ENCODE peak calls at places on chromosomes 16 and 17, in seven cellular contexts. One of them, this sample, is unnamed.

GRCh38 chr16:77816293-77816692 is 27.9 kb downstream of the VAT1L start:
- DNase-seq in AG09309: no peak
- DNase-seq in kidney epithelial cell: no peak
- DNase-seq in GM23248: peak; percentile 10
- DNase-seq in hepatocyte: no peak
- DNase-seq in fibroblast of villous mesenchyme: peak; percentile 79
- DNase-seq in stomach: no peak
- DNase-seq in this sample: peak; percentile 27

GRCh38 chr17:6098050-6098449 is 27.9 kb downstream of the WSCD1 start:
- DNase-seq in AG09309: no peak
- DNase-seq in kidney epithelial cell: no peak
- DNase-seq in GM23248: no peak
- DNase-seq in hepatocyte: no peak
- DNase-seq in fibroblast of villous mesenchyme: no peak
- DNase-seq in stomach: no peak
- DNase-seq in this sample: no peak

GRCh38 chr16:11374255-11374654 is 29.0 kb downstream of the RMI2 start:
- DNase-seq in AG09309: no peak
- DNase-seq in kidney epithelial cell: no peak
- DNase-seq in GM23248: no peak
- DNase-seq in hepatocyte: peak; percentile 6
- DNase-seq in fibroblast of villous mesenchyme: no peak
- DNase-seq in stomach: no peak
- DNase-seq in this sample: no peak

GRCh38 chr16:8882041-8882617 is at the start of gene LITAFD:
- DNase-seq in AG09309: no peak
- DNase-seq in kidney epithelial cell: no peak
- DNase-seq in GM23248: no peak
- DNase-seq in hepatocyte: no peak
- DNase-seq in fibroblast of villous mesenchyme: no peak
- DNase-seq in stomach: no peak
- DNase-seq in this sample: no peak

GRCh38 chr17:82212331-82213250 is at the start of gene CCDC57:
- DNase-seq in AG09309: no peak
- DNase-seq in kidney epithelial cell: no peak
- DNase-seq in GM23248: peak; percentile 92
- DNase-seq in hepatocyte: peak; percentile 92
- DNase-seq in fibroblast of villous mesenchyme: peak; percentile 78
- DNase-seq in stomach: peak; percentile 87
- DNase-seq in this sample: peak; percentile 77

GRCh38 chr17:58516644-58517377 is 2.4 kb upstream of the MTMR4 start:
- DNase-seq in AG09309: no peak
- DNase-seq in kidney epithelial cell: no peak
- DNase-seq in GM23248: no peak
- DNase-seq in hepatocyte: peak; percentile 67
- DNase-seq in fibroblast of villous mesenchyme: no peak
- DNase-seq in stomach: no peak
- DNase-seq in this sample: no peak

GRCh38 chr16:86784267-86784626 is 205.9 kb downstream of the FOXL1 start:
- DNase-seq in AG09309: no peak
- DNase-seq in kidney epithelial cell: no peak
- DNase-seq in GM23248: peak; percentile 61
- DNase-seq in hepatocyte: no peak
- DNase-seq in fibroblast of villous mesenchyme: no peak
- DNase-seq in stomach: peak; percentile 7
- DNase-seq in this sample: peak; percentile 8

GRCh38 chr16:77540656-77541055 is 105.8 kb upstream of the ADAMTS18 start:
- DNase-seq in AG09309: no peak
- DNase-seq in kidney epithelial cell: peak; percentile 51
- DNase-seq in GM23248: peak; percentile 19
- DNase-seq in hepatocyte: no peak
- DNase-seq in fibroblast of villous mesenchyme: peak; percentile 58
- DNase-seq in stomach: no peak
- DNase-seq in this sample: peak; percentile 91

GRCh38 chr16:87060026-87060986 is 256.9 kb downstream of the C16orf95 start:
- DNase-seq in AG09309: no peak
- DNase-seq in kidney epithelial cell: no peak
- DNase-seq in GM23248: peak; percentile 16
- DNase-seq in hepatocyte: no peak
- DNase-seq in fibroblast of villous mesenchyme: peak; percentile 57
- DNase-seq in stomach: no peak
- DNase-seq in this sample: peak; percentile 50

GRCh38 chr16:28880955-28881354 is 2.7 kb downstream of the ATP2A1 start:
- DNase-seq in AG09309: no peak
- DNase-seq in kidney epithelial cell: no peak
- DNase-seq in GM23248: no peak
- DNase-seq in hepatocyte: no peak
- DNase-seq in fibroblast of villous mesenchyme: no peak
- DNase-seq in stomach: no peak
- DNase-seq in this sample: no peak

GRCh38 chr16:67606632-67607031 is 38.3 kb upstream of the CARMIL2 start:
- DNase-seq in AG09309: no peak
- DNase-seq in kidney epithelial cell: no peak
- DNase-seq in GM23248: no peak
- DNase-seq in hepatocyte: no peak
- DNase-seq in fibroblast of villous mesenchyme: no peak
- DNase-seq in stomach: no peak
- DNase-seq in this sample: no peak

GRCh38 chr17:784143-784542 is 2.0 kb downstream of the MRM3 start:
- DNase-seq in AG09309: no peak
- DNase-seq in kidney epithelial cell: no peak
- DNase-seq in GM23248: peak; percentile 49
- DNase-seq in hepatocyte: no peak
- DNase-seq in fibroblast of villous mesenchyme: no peak
- DNase-seq in stomach: no peak
- DNase-seq in this sample: no peak

GRCh38 chr17:45785373-45786193 is 1.5 kb downstream of the CRHR1 start:
- DNase-seq in AG09309: no peak
- DNase-seq in kidney epithelial cell: no peak
- DNase-seq in GM23248: no peak
- DNase-seq in hepatocyte: no peak
- DNase-seq in fibroblast of villous mesenchyme: no peak
- DNase-seq in stomach: no peak
- DNase-seq in this sample: no peak

GRCh38 chr16:49281843-49282642 is 405 bp upstream of the CBLN1 start:
- DNase-seq in AG09309: no peak
- DNase-seq in kidney epithelial cell: no peak
- DNase-seq in GM23248: peak; percentile 86
- DNase-seq in hepatocyte: peak; percentile 95
- DNase-seq in fibroblast of villous mesenchyme: peak; percentile 11
- DNase-seq in stomach: peak; percentile 77
- DNase-seq in this sample: peak; percentile 44

GRCh38 chr17:78806451-78806850 is 24.4 kb upstream of the CYTH1 start:
- DNase-seq in AG09309: no peak
- DNase-seq in kidney epithelial cell: no peak
- DNase-seq in GM23248: no peak
- DNase-seq in hepatocyte: no peak
- DNase-seq in fibroblast of villous mesenchyme: no peak
- DNase-seq in stomach: no peak
- DNase-seq in this sample: no peak

GRCh38 chr17:879546-879945 is 97.4 kb downstream of the MRM3 start:
- DNase-seq in AG09309: no peak
- DNase-seq in kidney epithelial cell: peak; percentile 70
- DNase-seq in GM23248: peak; percentile 55
- DNase-seq in hepatocyte: peak; percentile 86
- DNase-seq in fibroblast of villous mesenchyme: peak; percentile 84
- DNase-seq in stomach: peak; percentile 92
- DNase-seq in this sample: peak; percentile 61

GRCh38 chr16:15772579-15773293 is 84.1 kb downstream of the MYH11 start:
- DNase-seq in AG09309: no peak
- DNase-seq in kidney epithelial cell: no peak
- DNase-seq in GM23248: no peak
- DNase-seq in hepatocyte: no peak
- DNase-seq in fibroblast of villous mesenchyme: no peak
- DNase-seq in stomach: no peak
- DNase-seq in this sample: no peak

GRCh38 chr17:81374890-81375289 is 20.4 kb upstream of the BAHCC1 start:
- DNase-seq in AG09309: no peak
- DNase-seq in kidney epithelial cell: no peak
- DNase-seq in GM23248: no peak
- DNase-seq in hepatocyte: no peak
- DNase-seq in fibroblast of villous mesenchyme: no peak
- DNase-seq in stomach: no peak
- DNase-seq in this sample: no peak

GRCh38 chr16:6695666-6696065 is 637.0 kb upstream of the RBFOX1 start:
- DNase-seq in AG09309: no peak
- DNase-seq in kidney epithelial cell: no peak
- DNase-seq in GM23248: no peak
- DNase-seq in hepatocyte: no peak
- DNase-seq in fibroblast of villous mesenchyme: no peak
- DNase-seq in stomach: no peak
- DNase-seq in this sample: no peak

GRCh38 chr17:8188408-8188839 is 1.6 kb downstream of the BORCS6 start:
- DNase-seq in AG09309: no peak
- DNase-seq in kidney epithelial cell: no peak
- DNase-seq in GM23248: no peak
- DNase-seq in hepatocyte: no peak
- DNase-seq in fibroblast of villous mesenchyme: no peak
- DNase-seq in stomach: no peak
- DNase-seq in this sample: no peak

GRCh38 chr16:86925067-86925791 is 346.9 kb downstream of the FOXL1 start:
- DNase-seq in AG09309: no peak
- DNase-seq in kidney epithelial cell: peak; percentile 56
- DNase-seq in GM23248: peak; percentile 76
- DNase-seq in hepatocyte: peak; percentile 27
- DNase-seq in fibroblast of villous mesenchyme: peak; percentile 95
- DNase-seq in stomach: no peak
- DNase-seq in this sample: peak; percentile 74

GRCh38 chr17:76688165-76688622 is 22.6 kb downstream of the MXRA7 start:
- DNase-seq in AG09309: no peak
- DNase-seq in kidney epithelial cell: no peak
- DNase-seq in GM23248: peak; percentile 76
- DNase-seq in hepatocyte: no peak
- DNase-seq in fibroblast of villous mesenchyme: no peak
- DNase-seq in stomach: no peak
- DNase-seq in this sample: no peak

GRCh38 chr17:31535581-31535981 is 144.1 kb downstream of the RAB11FIP4 start:
- DNase-seq in AG09309: no peak
- DNase-seq in kidney epithelial cell: no peak
- DNase-seq in GM23248: no peak
- DNase-seq in hepatocyte: no peak
- DNase-seq in fibroblast of villous mesenchyme: no peak
- DNase-seq in stomach: no peak
- DNase-seq in this sample: no peak

GRCh38 chr17:42681976-42682375 is 333 bp upstream of the CCR10 start:
- DNase-seq in AG09309: no peak
- DNase-seq in kidney epithelial cell: no peak
- DNase-seq in GM23248: no peak
- DNase-seq in hepatocyte: no peak
- DNase-seq in fibroblast of villous mesenchyme: no peak
- DNase-seq in stomach: no peak
- DNase-seq in this sample: no peak

GRCh38 chr16:6852643-6853042 is 480.0 kb upstream of the RBFOX1 start:
- DNase-seq in AG09309: no peak
- DNase-seq in kidney epithelial cell: no peak
- DNase-seq in GM23248: no peak
- DNase-seq in hepatocyte: no peak
- DNase-seq in fibroblast of villous mesenchyme: no peak
- DNase-seq in stomach: no peak
- DNase-seq in this sample: no peak

GRCh38 chr16:79595261-79595660 is 5.3 kb downstream of the MAF start:
- DNase-seq in AG09309: no peak
- DNase-seq in kidney epithelial cell: no peak
- DNase-seq in GM23248: no peak
- DNase-seq in hepatocyte: no peak
- DNase-seq in fibroblast of villous mesenchyme: peak; percentile 18
- DNase-seq in stomach: no peak
- DNase-seq in this sample: peak; percentile 8

GRCh38 chr16:79593754-79594153 is 6.8 kb downstream of the MAF start:
- DNase-seq in AG09309: no peak
- DNase-seq in kidney epithelial cell: no peak
- DNase-seq in GM23248: no peak
- DNase-seq in hepatocyte: no peak
- DNase-seq in fibroblast of villous mesenchyme: no peak
- DNase-seq in stomach: no peak
- DNase-seq in this sample: no peak

GRCh38 chr16:79597277-79597676 is 3.3 kb downstream of the MAF start:
- DNase-seq in AG09309: no peak
- DNase-seq in kidney epithelial cell: no peak
- DNase-seq in GM23248: no peak
- DNase-seq in hepatocyte: no peak
- DNase-seq in fibroblast of villous mesenchyme: no peak
- DNase-seq in stomach: no peak
- DNase-seq in this sample: no peak

GRCh38 chr16:79597775-79598174 is 2.8 kb downstream of the MAF start:
- DNase-seq in AG09309: no peak
- DNase-seq in kidney epithelial cell: no peak
- DNase-seq in GM23248: no peak
- DNase-seq in hepatocyte: no peak
- DNase-seq in fibroblast of villous mesenchyme: no peak
- DNase-seq in stomach: no peak
- DNase-seq in this sample: no peak

GRCh38 chr16:79595916-79596450 is 4.6 kb downstream of the MAF start:
- DNase-seq in AG09309: no peak
- DNase-seq in kidney epithelial cell: no peak
- DNase-seq in GM23248: no peak
- DNase-seq in hepatocyte: no peak
- DNase-seq in fibroblast of villous mesenchyme: no peak
- DNase-seq in stomach: no peak
- DNase-seq in this sample: no peak
- H3K4me3 ChIP-seq in AG09309: no peak overlapping the region
- H3K4me3 ChIP-seq in kidney epithelial cell: peak overlapping the region; percentile 80
- H3K4me3 ChIP-seq in GM23248: no peak overlapping the region
- H3K4me3 ChIP-seq in hepatocyte: peak overlapping the region; percentile 69
- H3K4me3 ChIP-seq in fibroblast of villous mesenchyme: peak overlapping the region; percentile 79
- H3K4me3 ChIP-seq in stomach: peak overlapping the region; percentile 89
- H3K4me3 ChIP-seq in this sample: peak overlapping the region; percentile 26

GRCh38 chr17:80252871-80253270 is 7.8 kb upstream of the RNF213 start:
- DNase-seq in AG09309: no peak
- DNase-seq in kidney epithelial cell: no peak
- DNase-seq in GM23248: peak; percentile 19
- DNase-seq in hepatocyte: no peak
- DNase-seq in fibroblast of villous mesenchyme: no peak
- DNase-seq in stomach: peak; percentile 83
- DNase-seq in this sample: no peak
- H3K4me3 ChIP-seq in AG09309: no peak overlapping the region
- H3K4me3 ChIP-seq in kidney epithelial cell: no peak overlapping the region
- H3K4me3 ChIP-seq in GM23248: no peak overlapping the region
- H3K4me3 ChIP-seq in hepatocyte: no peak overlapping the region
- H3K4me3 ChIP-seq in fibroblast of villous mesenchyme: no peak overlapping the region
- H3K4me3 ChIP-seq in stomach: no peak overlapping the region
- H3K4me3 ChIP-seq in this sample: no peak overlapping the region

GRCh38 chr17:34254651-34255380 is at the start of gene CCL2:
- DNase-seq in AG09309: no peak
- DNase-seq in kidney epithelial cell: no peak
- DNase-seq in GM23248: peak; percentile 78
- DNase-seq in hepatocyte: peak; percentile 84
- DNase-seq in fibroblast of villous mesenchyme: peak; percentile 53
- DNase-seq in stomach: peak; percentile 33
- DNase-seq in this sample: peak; percentile 73
- H3K4me3 ChIP-seq in AG09309: peak within 1 kb of the TSS; percentile 56
- H3K4me3 ChIP-seq in kidney epithelial cell: peak within 1 kb of the TSS; percentile 22
- H3K4me3 ChIP-seq in GM23248: peak within 1 kb of the TSS; percentile 78
- H3K4me3 ChIP-seq in hepatocyte: peak within 1 kb of the TSS; percentile 28
- H3K4me3 ChIP-seq in fibroblast of villous mesenchyme: peak within 1 kb of the TSS; percentile 48
- H3K4me3 ChIP-seq in stomach: peak within 1 kb of the TSS; percentile 39
- H3K4me3 ChIP-seq in this sample: peak within 1 kb of the TSS; percentile 68

DNA sequence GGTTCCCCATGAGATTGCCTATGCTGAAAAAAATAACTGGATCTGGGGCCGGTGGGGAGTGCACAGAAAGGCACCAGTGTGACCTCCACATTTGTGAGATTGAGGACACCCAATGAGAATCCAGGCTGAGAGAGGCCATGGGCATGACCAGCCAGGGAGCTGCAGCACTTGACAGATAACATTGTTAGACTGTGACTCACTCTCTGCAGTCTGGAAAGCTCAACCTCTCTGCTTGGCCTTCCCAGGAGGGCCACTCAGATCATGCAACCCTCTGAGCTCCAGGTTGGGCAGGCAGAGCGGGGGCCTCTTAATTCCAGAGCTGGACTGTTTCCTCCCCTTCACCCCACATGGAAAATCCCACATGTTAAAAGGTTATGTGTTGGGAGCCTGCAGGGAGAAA is 30.1 kb downstream of the FZD2 start:
- DNase-seq in AG09309: peak; percentile 75
- DNase-seq in kidney epithelial cell: peak; percentile 95
- DNase-seq in GM23248: peak; percentile 94
- DNase-seq in hepatocyte: peak; percentile 87
- DNase-seq in fibroblast of villous mesenchyme: peak; percentile 97
- DNase-seq in stomach: peak; percentile 51
- DNase-seq in this sample: peak; percentile 94
- H3K4me3 ChIP-seq in AG09309: no peak overlapping the region
- H3K4me3 ChIP-seq in kidney epithelial cell: no peak overlapping the region
- H3K4me3 ChIP-seq in GM23248: no peak overlapping the region
- H3K4me3 ChIP-seq in hepatocyte: no peak overlapping the region
- H3K4me3 ChIP-seq in fibroblast of villous mesenchyme: no peak overlapping the region
- H3K4me3 ChIP-seq in stomach: no peak overlapping the region
- H3K4me3 ChIP-seq in this sample: no peak overlapping the region